ENCODE peak calls at places on chromosomes 16 and 17, in four cellular contexts. D is A549, R is WTC11, A is HepG2. Y is an unnamed sample.

GRCh38 chr16:87552772-87553171 is 49.5 kb upstream of the JPH3 start:
- DNase-seq in D (no peak), R (no peak), A (no peak), Y (no peak)

GRCh38 chr17:20935740-20936139 is 107.1 kb downstream of the USP22 start:
- DNase-seq in D (peak), R (no peak), A (no peak), Y (no peak)

GRCh38 chr16:84617068-84617630 is 729 bp downstream of the COTL1 start:
- DNase-seq in D (no peak), R (peak), A (no peak), Y (peak)

GRCh38 chr17:3827124-3827773 is 18.8 kb downstream of the NCBP3 start:
- DNase-seq in D (peak), R (peak), A (peak), Y (peak)

GRCh38 chr17:38745545-38745944 is 2.6 kb downstream of the PCGF2 start:
- DNase-seq in D (no peak), R (no peak), A (peak), Y (no peak)

GRCh38 chr16:16048904-16049582 is 99.6 kb downstream of the ABCC1 start:
- DNase-seq in D (peak), R (no peak), A (no peak), Y (peak)

GRCh38 chr16:22075776-22076175 is 16.6 kb upstream of the VWA3A start:
- DNase-seq in D (no peak), R (no peak), A (no peak), Y (no peak)

GRCh38 chr17:41523225-41523593 is 4.5 kb upstream of the KRT15 start:
- DNase-seq in D (no peak), R (no peak), A (no peak), Y (no peak)

GRCh38 chr17:26731005-26731921 is 562.7 kb upstream of the WSB1 start:
- DNase-seq in D (no peak), R (no peak), A (no peak), Y (no peak)

GRCh38 chr16:81517630-81518438 is 73.2 kb downstream of the CMIP start:
- DNase-seq in D (no peak), R (no peak), A (no peak), Y (no peak)

GRCh38 chr16:88591577-88592021 is 21.4 kb downstream of the ZC3H18 start:
- DNase-seq in D (no peak), R (no peak), A (no peak), Y (no peak)

GRCh38 chr16:82111944-82112343 is 58.1 kb downstream of the MPHOSPH6 start:
- DNase-seq in D (no peak), R (no peak), A (no peak), Y (no peak)

GRCh38 chr17:42679001-42679491 is 2.3 kb upstream of the PLEKHH3 start:
- DNase-seq in D (peak), R (no peak), A (peak), Y (peak)

GRCh38 chr16:86245351-86245750 is 265.0 kb upstream of the FOXF1 start:
- DNase-seq in D (no peak), R (no peak), A (no peak), Y (no peak)

GRCh38 chr17:29753845-29754439 is 131.2 kb upstream of the CORO6 start:
- DNase-seq in D (no peak), R (no peak), A (no peak), Y (no peak)

GRCh38 chr17:69560987-69561441 is 146.5 kb downstream of the MAP2K6 start:
- DNase-seq in D (no peak), R (no peak), A (no peak), Y (no peak)

GRCh38 chr16:73126453-73126853 is 78.5 kb upstream of the ZFHX3 start:
- DNase-seq in D (peak), R (no peak), A (peak), Y (no peak)

GRCh38 chr17:41739661-41740352 is 5.4 kb upstream of the HAP1 start:
- DNase-seq in D (peak), R (no peak), A (peak), Y (no peak)

GRCh38 chr17:20080513-20080912 is 71.4 kb downstream of the SPECC1 start:
- DNase-seq in D (no peak), R (no peak), A (no peak), Y (no peak)

GRCh38 chr17:44557653-44558285 is 485 bp downstream of the FZD2 start:
- DNase-seq in D (peak), R (peak), A (no peak), Y (no peak)

GRCh38 chr16:56357291-56357764 is 68.0 kb downstream of the AMFR start:
- DNase-seq in D (no peak), R (peak), A (no peak), Y (no peak)

GRCh38 chr16:7566360-7566759 is 233.7 kb downstream of the RBFOX1 start:
- DNase-seq in D (no peak), R (no peak), A (no peak), Y (no peak)

GRCh38 chr16:91484-91883 is 13.5 kb downstream of the MPG start:
- DNase-seq in D (no peak), R (no peak), A (no peak), Y (no peak)

GRCh38 chr17:46772879-46773620 is 45.4 kb downstream of the WNT3 start:
- DNase-seq in D (no peak), R (peak), A (no peak), Y (no peak)

GRCh38 chr17:16909472-16909871 is 62.4 kb downstream of the TNFRSF13B start:
- DNase-seq in D (no peak), R (no peak), A (no peak), Y (no peak)

GRCh38 chr16:10138881-10139280 is 43.3 kb downstream of the GRIN2A start:
- DNase-seq in D (no peak), R (no peak), A (no peak), Y (no peak)

GRCh38 chr17:31079731-31080130 is 15.0 kb upstream of the NF1 start:
- DNase-seq in D (no peak), R (no peak), A (no peak), Y (no peak)

GRCh38 chr17:49362723-49363117 is 670 bp upstream of the ZNF652 start:
- DNase-seq in D (no peak), R (no peak), A (no peak), Y (no peak)

GRCh38 chr16:4371481-4372314 is at the start of gene VASN:
- DNase-seq in D (peak), R (peak), A (peak), Y (peak)

GRCh38 chr16:68360547-68360946 is 49.7 kb downstream of the PRMT7 start:
- DNase-seq in D (no peak), R (no peak), A (no peak), Y (no peak)

GRCh38 chr17:60087882-60088669 is 9.4 kb upstream of the HEATR6 start:
- DNase-seq in D (peak), R (no peak), A (peak), Y (peak)

GRCh38 chr16:60727856-60728255 is 1308.4 kb downstream of the CDH8 start:
- DNase-seq in D (no peak), R (no peak), A (no peak), Y (no peak)

GRCh38 chr17:41528959-41529353 is 848 bp upstream of the KRT19 start:
- DNase-seq in D (no peak), R (no peak), A (no peak), Y (no peak)

GRCh38 chr16:927931-928330 is 42.9 kb downstream of the LMF1 start:
- DNase-seq in D (no peak), R (no peak), A (no peak), Y (no peak)

GRCh38 chr17:45845376-45846185 is 900 bp downstream of the SPPL2C start:
- DNase-seq in D (no peak), R (no peak), A (no peak), Y (no peak)

GRCh38 chr16:4293822-4294457 is 21.1 kb upstream of the TFAP4 start:
- DNase-seq in D (peak), R (peak), A (no peak), Y (peak)

GRCh38 chr16:9348912-9349311 is 257.5 kb downstream of the HAPSTR1 start:
- DNase-seq in D (no peak), R (no peak), A (no peak), Y (no peak)

GRCh38 chr17:76009969-76010661 is 9.5 kb downstream of the CDK3 start:
- DNase-seq in D (no peak), R (no peak), A (no peak), Y (no peak)

GRCh38 chr16:70433456-70434103 is 5.3 kb downstream of the ST3GAL2 start:
- DNase-seq in D (peak), R (no peak), A (no peak), Y (peak)

GRCh38 chr16:70434489-70435260 is 4.2 kb downstream of the ST3GAL2 start:
- DNase-seq in D (no peak), R (no peak), A (no peak), Y (no peak)

GRCh38 chr16:70430667-70431536 is 8.0 kb downstream of the ST3GAL2 start:
- DNase-seq in D (no peak), R (no peak), A (peak), Y (peak)

GRCh38 chr16:70432304-70432799 is 6.5 kb downstream of the ST3GAL2 start:
- DNase-seq in D (no peak), R (no peak), A (no peak), Y (no peak)

GRCh38 chr16:70432800-70433455 is 6.0 kb downstream of the ST3GAL2 start:
- DNase-seq in D (no peak), R (no peak), A (no peak), Y (no peak)
- TF ChIP-seq HMGXB4 in D (no peak), R (no peak), A (no peak), Y (no peak)

GRCh38 chr16:49097964-49098363 is 183.7 kb downstream of the CBLN1 start:
- DNase-seq in D (no peak), R (no peak), A (no peak), Y (no peak)
- TF ChIP-seq HMGXB4 in D (no peak), R (no peak), A (no peak), Y (no peak)

GRCh38 chr17:55577687-55578086 is 66.4 kb upstream of the SMIM36 start:
- DNase-seq in D (no peak), R (no peak), A (no peak), Y (no peak)
- TF ChIP-seq HMGXB4 in D (no peak), R (no peak), A (no peak), Y (no peak)

GRCh38 chr17:63274156-63274555 is 171.9 kb downstream of the CYB561 start:
- DNase-seq in D (no peak), R (no peak), A (no peak), Y (no peak)
- TF ChIP-seq HMGXB4 in D (no peak), R (no peak), A (no peak), Y (no peak)

DNA sequence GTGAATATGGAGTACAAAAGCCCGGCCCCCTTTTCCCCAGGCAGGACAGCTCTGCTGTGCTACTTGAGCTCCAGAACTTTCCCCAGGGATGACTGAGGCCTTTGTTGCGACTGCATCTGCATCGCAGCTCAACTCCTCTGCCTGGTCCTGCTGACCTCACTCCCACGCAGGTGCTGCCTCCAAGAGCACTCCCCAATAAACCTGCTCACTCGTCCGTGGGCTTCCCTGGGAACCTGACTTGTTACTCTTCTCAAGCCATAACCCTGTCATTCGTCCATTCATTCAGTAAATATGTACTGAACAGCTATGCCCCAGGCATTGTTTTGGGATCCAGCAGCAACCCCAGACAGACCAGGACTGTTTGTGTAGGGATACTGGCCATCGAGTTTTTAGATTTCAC is 11.6 kb upstream of the RMI2 start:
- DNase-seq in D (no peak), R (no peak), A (no peak), Y (no peak)
- TF ChIP-seq HMGXB4 in D (no peak), R (no peak), A (no peak), Y (no peak)

GRCh38 chr16:65790768-65791167 is 575.7 kb upstream of the CDH5 start:
- DNase-seq in D (no peak), R (no peak), A (no peak), Y (no peak)

GRCh38 chr16:65789546-65789945 is 576.9 kb upstream of the CDH5 start:
- DNase-seq in D (no peak), R (no peak), A (no peak), Y (no peak)

GRCh38 chr16:65788434-65789147 is 577.9 kb upstream of the CDH5 start:
- DNase-seq in D (no peak), R (no peak), A (no peak), Y (no peak)

GRCh38 chr16:65789148-65789545 is 577.3 kb upstream of the CDH5 start:
- DNase-seq in D (no peak), R (no peak), A (no peak), Y (no peak)

DNA sequence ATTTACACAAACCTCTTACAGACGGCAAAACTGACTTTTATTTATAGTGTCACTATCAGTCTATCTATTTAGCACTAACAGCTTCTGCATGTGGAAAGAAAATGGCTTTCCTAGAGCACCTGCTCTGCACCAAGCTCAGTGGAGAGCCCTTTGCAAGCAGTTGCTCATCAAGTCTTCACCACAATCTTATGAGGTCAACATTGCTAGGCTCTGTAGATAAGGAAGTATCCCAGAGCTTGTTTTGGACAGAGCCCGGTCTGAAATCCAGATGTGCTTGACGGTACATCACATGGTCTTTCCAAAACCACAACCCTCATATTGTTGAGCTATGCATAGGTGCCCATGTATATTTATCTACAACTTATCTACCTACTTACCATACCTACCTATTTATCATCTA is 572.7 kb upstream of the CDH5 start:
- DNase-seq in D (no peak), R (no peak), A (no peak), Y (no peak)
- TF ChIP-seq HMGXB4 in D (no peak), R (no peak), A (no peak), Y (no peak)

GRCh38 chr16:62036101-62036806 is at the start of gene CDH8:
- DNase-seq in D (no peak), R (peak), A (no peak), Y (no peak)

GRCh38 chr16:62036807-62037135 is 533 bp upstream of the CDH8 start:
- DNase-seq in D (no peak), R (peak), A (no peak), Y (no peak)

GRCh38 chr16:62038646-62039045 is 2.4 kb upstream of the CDH8 start:
- DNase-seq in D (no peak), R (no peak), A (no peak), Y (no peak)

GRCh38 chr16:62035115-62036092 is 834 bp downstream of the CDH8 start:
- DNase-seq in D (no peak), R (peak), A (no peak), Y (no peak)

GRCh38 chr16:62038225-62038624 is 2.0 kb upstream of the CDH8 start:
- DNase-seq in D (no peak), R (no peak), A (no peak), Y (no peak)
- TF ChIP-seq HMGXB4 in D (no peak), R (no peak), A (no peak), Y (no peak)

GRCh38 chr16:65522412-65522811 is 400.5 kb upstream of the CDH11 start:
- DNase-seq in D (no peak), R (no peak), A (no peak), Y (no peak)

GRCh38 chr16:65525743-65526142 is 403.9 kb upstream of the CDH11 start:
- DNase-seq in D (no peak), R (no peak), A (no peak), Y (no peak)

GRCh38 chr16:65523258-65523950 is 401.5 kb upstream of the CDH11 start:
- DNase-seq in D (no peak), R (no peak), A (no peak), Y (no peak)

GRCh38 chr16:65524231-65524630 is 402.4 kb upstream of the CDH11 start:
- DNase-seq in D (no peak), R (no peak), A (no peak), Y (no peak)

GRCh38 chr16:65524997-65525396 is 403.1 kb upstream of the CDH11 start:
- DNase-seq in D (no peak), R (no peak), A (no peak), Y (no peak)
- TF ChIP-seq HMGXB4 in D (no peak), R (no peak), A (no peak), Y (no peak)

DNA sequence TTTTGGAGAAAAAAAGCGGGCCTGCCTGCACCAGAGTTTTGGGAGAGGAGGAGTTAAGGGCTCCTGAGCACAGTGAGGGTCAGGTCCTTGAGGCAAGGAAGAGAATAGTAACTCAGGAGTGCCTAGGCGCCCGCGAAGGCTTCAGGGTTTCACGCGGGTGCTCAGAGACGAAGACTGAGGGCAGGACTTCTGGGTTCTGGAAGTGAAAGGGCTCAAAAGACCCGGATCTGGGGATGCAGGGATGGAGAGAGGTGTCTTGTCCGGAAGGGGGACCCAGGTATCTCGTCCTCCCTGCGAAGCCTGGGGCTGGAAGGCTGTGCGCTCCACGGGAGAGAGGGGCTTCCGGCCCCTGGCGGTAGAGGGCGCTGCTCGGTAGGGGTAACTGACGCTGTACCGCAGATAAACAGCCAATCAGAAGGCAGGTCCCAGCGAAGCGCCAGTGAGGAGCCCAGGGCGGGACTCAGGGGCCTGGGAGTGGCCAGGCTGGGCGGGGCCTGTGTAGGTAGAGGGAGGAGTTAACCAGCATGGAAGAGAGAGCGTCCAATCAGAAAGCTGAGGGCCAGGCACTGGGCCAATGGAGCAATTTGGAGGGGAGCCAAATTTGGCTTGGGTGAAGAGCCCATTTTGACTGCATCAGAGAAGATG is 729 bp downstream of the TGFB1I1 start:
- DNase-seq in D (peak), R (peak), A (peak), Y (peak)
- TF ChIP-seq HMGXB4 in D (no peak), R (no peak), A (no peak), Y (no peak)

Y was measured in K562.